ENCODE peak calls at places on chromosomes 11 and 22, in seven cellular contexts. V is pancreas, I is brain microvascular endothelial cell, F is heart right ventricle, U is RWPE2, P is lower lobe of right lung, E is kidney epithelial cell. B is an unnamed sample.

GRCh38 chr11:111983187-111983986 is 41.8 kb upstream of the DLAT start:
- DNase-seq in V (peak; percentile 78), I (no peak), F (no peak), U (no peak), P (peak; percentile 68), E (no peak), B (no peak)

GRCh38 chr11:112785104-112785503 is 176.1 kb upstream of the NCAM1 start:
- DNase-seq in V (no peak), I (no peak), F (no peak), U (no peak), P (no peak), E (no peak), B (no peak)

GRCh38 chr11:71112454-71112853 is 139.9 kb downstream of the SHANK2 start:
- DNase-seq in V (no peak), I (no peak), F (no peak), U (no peak), P (no peak), E (no peak), B (no peak)

GRCh38 chr11:128658499-128658898 is 35.4 kb upstream of the FLI1 start:
- DNase-seq in V (no peak), I (peak; percentile 11), F (no peak), U (no peak), P (no peak), E (no peak), B (no peak)

GRCh38 chr11:115498354-115498753 is 5.9 kb downstream of the CADM1 start:
- DNase-seq in V (no peak), I (no peak), F (no peak), U (no peak), P (no peak), E (no peak), B (no peak)

GRCh38 chr11:60469723-60470122 is 14.1 kb downstream of the MS4A1 start:
- DNase-seq in V (no peak), I (no peak), F (no peak), U (no peak), P (no peak), E (no peak), B (no peak)

GRCh38 chr11:44917741-44918140 is 32.9 kb downstream of the TP53I11 start:
- DNase-seq in V (no peak), I (no peak), F (no peak), U (no peak), P (no peak), E (no peak), B (no peak)

GRCh38 chr11:14380947-14381555 is 22.1 kb upstream of the RRAS2 start:
- DNase-seq in V (peak; percentile 79), I (no peak), F (peak; percentile 80), U (no peak), P (peak; percentile 81), E (no peak), B (no peak)

GRCh38 chr11:34262601-34263081 is 95.2 kb downstream of the ABTB2 start:
- DNase-seq in V (no peak), I (no peak), F (no peak), U (no peak), P (no peak), E (no peak), B (no peak)

GRCh38 chr11:129778877-129779276 is 36.8 kb upstream of the TMEM45B start:
- DNase-seq in V (no peak), I (no peak), F (no peak), U (no peak), P (no peak), E (no peak), B (no peak)

GRCh38 chr22:49884075-49884474 is 30.4 kb downstream of the ZBED4 start:
- DNase-seq in V (no peak), I (no peak), F (no peak), U (no peak), P (no peak), E (no peak), B (no peak)

GRCh38 chr11:46948378-46949131 is 12.0 kb downstream of the CSTPP1 start:
- DNase-seq in V (no peak), I (peak; percentile 66), F (no peak), U (no peak), P (no peak), E (peak; percentile 54), B (peak; percentile 83)

GRCh38 chr11:66509131-66509561 is 1.3 kb upstream of the BBS1 start:
- DNase-seq in V (no peak), I (no peak), F (no peak), U (no peak), P (no peak), E (no peak), B (no peak)

GRCh38 chr11:45745065-45745811 is 59.7 kb upstream of the SLC35C1 start:
- DNase-seq in V (no peak), I (no peak), F (peak; percentile 75), U (no peak), P (no peak), E (no peak), B (no peak)

GRCh38 chr11:19769820-19770219 is 57.2 kb downstream of the NAV2 start:
- DNase-seq in V (no peak), I (peak; percentile 50), F (no peak), U (no peak), P (no peak), E (peak; percentile 26), B (peak; percentile 42)

GRCh38 chr11:129643031-129643721 is 172.5 kb upstream of the TMEM45B start:
- DNase-seq in V (no peak), I (peak; percentile 34), F (no peak), U (peak; percentile 83), P (no peak), E (no peak), B (peak; percentile 22)

GRCh38 chr11:131749100-131749499 is 378.7 kb downstream of the NTM start:
- DNase-seq in V (no peak), I (peak; percentile 98), F (no peak), U (no peak), P (no peak), E (no peak), B (peak; percentile 87)

GRCh38 chr22:44400763-44401060 is 88.0 kb upstream of the SHISAL1 start:
- DNase-seq in V (no peak), I (no peak), F (no peak), U (no peak), P (no peak), E (no peak), B (no peak)

GRCh38 chr22:44402196-44403111 is 89.7 kb upstream of the SHISAL1 start:
- DNase-seq in V (no peak), I (no peak), F (no peak), U (peak; percentile 38), P (no peak), E (no peak), B (no peak)

GRCh38 chr22:44403930-44404329 is 91.2 kb upstream of the SHISAL1 start:
- DNase-seq in V (no peak), I (no peak), F (peak; percentile 4), U (peak; percentile 45), P (no peak), E (no peak), B (no peak)

GRCh38 chr22:44404341-44405020 is 91.7 kb upstream of the SHISAL1 start:
- DNase-seq in V (no peak), I (no peak), F (peak; percentile 0), U (peak; percentile 38), P (no peak), E (no peak), B (no peak)

GRCh38 chr22:44403166-44403565 is 90.4 kb upstream of the SHISAL1 start:
- DNase-seq in V (no peak), I (no peak), F (no peak), U (no peak), P (no peak), E (no peak), B (no peak)
- H3K27me3 ChIP-seq in V (no peaks in the 10 kb centered on the region), I (no peaks in the 10 kb centered on the region), F (no peaks in the 10 kb centered on the region), U (no peaks in the 10 kb centered on the region), P (no peaks in the 10 kb centered on the region), E (peaks cover 20% of the 10 kb centered on the region), B (peaks cover 1% of the 10 kb centered on the region)

GRCh38 chr22:36008131-36008530 is 20.5 kb downstream of the RBFOX2 start:
- DNase-seq in V (no peak), I (no peak), F (no peak), U (no peak), P (no peak), E (no peak), B (no peak)
- TF ChIP-seq CTCF in V (no peak), I (no peak), F (no peak), U (no peak), P (no peak), E (no peak), B (no peak)

GRCh38 chr22:48442663-48443062 is 1385.0 kb downstream of the BRD1 start:
- DNase-seq in V (no peak), I (no peak), F (no peak), U (no peak), P (peak; percentile 30), E (no peak), B (no peak)
- H3K27me3 ChIP-seq in V (no peaks in the 10 kb centered on the region), I (no peaks in the 10 kb centered on the region), F (peaks cover 16% of the 10 kb centered on the region), U (no peaks in the 10 kb centered on the region), P (peaks cover 5% of the 10 kb centered on the region), E (no peaks in the 10 kb centered on the region), B (no peaks in the 10 kb centered on the region)

GRCh38 chr22:19854778-19855503 is at the start of the genes GNB1L and RTL10:
- DNase-seq in V (peak; percentile 98), I (peak; percentile 93), F (peak; percentile 99), U (peak; percentile 95), P (peak; percentile 99), E (peak; percentile 80), B (peak; percentile 80)
- TF ChIP-seq CTCF in V (no peak), I (no peak), F (peak; percentile 20), U (peak; percentile 7), P (peak; percentile 24), E (no peak), B (peak; percentile 15)

GRCh38 chr22:25182131-25183110 is 17.2 kb upstream of the CRYBB3 start:
- DNase-seq in V (no peak), I (no peak), F (no peak), U (no peak), P (no peak), E (no peak), B (no peak)
- H3K27me3 ChIP-seq in V (no peaks in the 10 kb centered on the region), I (no peaks in the 10 kb centered on the region), F (no peaks in the 10 kb centered on the region), U (no peaks in the 10 kb centered on the region), P (no peaks in the 10 kb centered on the region), E (no peaks in the 10 kb centered on the region), B (no peaks in the 10 kb centered on the region)

DNA sequence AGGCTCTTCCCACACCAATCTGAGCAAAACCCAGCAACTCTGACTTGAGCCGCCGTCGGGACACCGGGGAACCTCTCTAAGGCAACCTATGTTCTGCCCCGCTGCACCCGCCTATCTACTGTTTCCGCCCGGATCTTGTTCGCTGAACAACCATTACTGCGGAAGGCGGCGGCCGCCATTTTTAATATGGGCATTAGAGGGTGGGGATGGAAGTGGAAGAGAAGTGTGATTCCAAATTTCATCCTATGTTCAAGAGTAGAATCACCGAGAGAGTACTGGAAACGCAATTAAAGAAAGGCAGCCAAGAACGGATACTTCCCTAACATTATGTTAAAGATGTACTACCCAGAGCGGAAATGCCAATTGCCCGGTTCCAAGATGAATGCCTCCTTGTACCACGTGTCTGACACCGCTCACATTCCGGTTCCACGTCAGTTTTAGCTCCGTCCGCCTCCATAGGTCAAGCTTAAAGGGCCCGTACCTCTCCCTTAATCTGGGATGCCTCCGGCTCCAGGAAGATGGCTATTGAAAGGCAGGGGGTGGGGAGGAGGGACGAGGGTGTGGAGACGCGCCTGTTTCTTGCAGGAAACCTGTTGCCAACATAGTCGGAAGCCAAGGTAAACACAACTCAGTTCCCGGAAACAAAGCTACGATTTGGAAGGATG is at the start of gene DPAGT1:
- DNase-seq in V (peak; percentile 92), I (peak; percentile 96), F (peak; percentile 81), U (peak; percentile 96), P (peak; percentile 90), E (peak; percentile 85), B (peak; percentile 80)
- TF ChIP-seq CTCF in V (no peak), I (no peak), F (no peak), U (no peak), P (no peak), E (no peak), B (no peak)

GRCh38 chr11:1777737-1778136 is 14.0 kb upstream of the CTSD start:
- DNase-seq in V (no peak), I (no peak), F (no peak), U (no peak), P (no peak), E (no peak), B (no peak)
- H3K27me3 ChIP-seq in V (no peaks in the 10 kb centered on the region), I (no peaks in the 10 kb centered on the region), F (peaks cover 17% of the 10 kb centered on the region), U (no peaks in the 10 kb centered on the region), P (no peaks in the 10 kb centered on the region), E (no peaks in the 10 kb centered on the region), B (peaks cover 4% of the 10 kb centered on the region)